ENCODE peak calls at places on chromosomes 12 and 14, in four cellular contexts. One of them, this sample, is unnamed.

GRCh38 chr12:56212360-56212759 is 9.4 kb downstream of the RNF41 start:
- DNase-seq in K562: peak; percentile 31
- DNase-seq in SK-N-SH: no peak
- DNase-seq in GM12878: no peak
- DNase-seq in this sample: no peak

GRCh38 chr12:10184261-10184843 is 5.5 kb downstream of the TMEM52B start:
- DNase-seq in K562: no peak
- DNase-seq in SK-N-SH: no peak
- DNase-seq in GM12878: no peak
- DNase-seq in this sample: no peak

GRCh38 chr12:117360551-117361311 is 695 bp downstream of the NOS1 start:
- DNase-seq in K562: no peak
- DNase-seq in SK-N-SH: peak; percentile 71
- DNase-seq in GM12878: no peak
- DNase-seq in this sample: no peak

GRCh38 chr12:39368096-39368495 is 74.8 kb downstream of the KIF21A start:
- DNase-seq in K562: no peak
- DNase-seq in SK-N-SH: no peak
- DNase-seq in GM12878: no peak
- DNase-seq in this sample: no peak

GRCh38 chr12:101327054-101327453 is 47.1 kb downstream of the UTP20 start:
- DNase-seq in K562: no peak
- DNase-seq in SK-N-SH: no peak
- DNase-seq in GM12878: no peak
- DNase-seq in this sample: no peak

GRCh38 chr12:123829561-123829960 is 67.5 kb downstream of the DNAH10 start:
- DNase-seq in K562: no peak
- DNase-seq in SK-N-SH: no peak
- DNase-seq in GM12878: no peak
- DNase-seq in this sample: no peak

GRCh38 chr12:123949118-123949774 is 23.4 kb downstream of the CCDC92 start:
- DNase-seq in K562: no peak
- DNase-seq in SK-N-SH: no peak
- DNase-seq in GM12878: no peak
- DNase-seq in this sample: peak; percentile 65

GRCh38 chr12:112584266-112584722 is 165.5 kb downstream of the PTPN11 start:
- DNase-seq in K562: peak; percentile 92
- DNase-seq in SK-N-SH: no peak
- DNase-seq in GM12878: no peak
- DNase-seq in this sample: peak; percentile 34

GRCh38 chr12:34396006-34396860 is 373.9 kb downstream of the ALG10 start:
- DNase-seq in K562: no peak
- DNase-seq in SK-N-SH: peak; percentile 1
- DNase-seq in GM12878: no peak
- DNase-seq in this sample: no peak

GRCh38 chr14:100669468-100669867 is 57.2 kb upstream of the DLK1 start:
- DNase-seq in K562: peak; percentile 62
- DNase-seq in SK-N-SH: no peak
- DNase-seq in GM12878: no peak
- DNase-seq in this sample: no peak

GRCh38 chr12:131836193-131836592 is 8.0 kb downstream of the MMP17 start:
- DNase-seq in K562: no peak
- DNase-seq in SK-N-SH: peak; percentile 75
- DNase-seq in GM12878: no peak
- DNase-seq in this sample: no peak

GRCh38 chr12:85765443-85765842 is 70.8 kb downstream of the RASSF9 start:
- DNase-seq in K562: no peak
- DNase-seq in SK-N-SH: no peak
- DNase-seq in GM12878: no peak
- DNase-seq in this sample: peak; percentile 7

GRCh38 chr14:25009891-25010290 is 40.1 kb downstream of the STXBP6 start:
- DNase-seq in K562: no peak
- DNase-seq in SK-N-SH: no peak
- DNase-seq in GM12878: no peak
- DNase-seq in this sample: peak; percentile 70

GRCh38 chr12:100959481-100959880 is 164.9 kb downstream of the ANO4 start:
- DNase-seq in K562: no peak
- DNase-seq in SK-N-SH: no peak
- DNase-seq in GM12878: no peak
- DNase-seq in this sample: no peak

GRCh38 chr14:103697601-103698379 is 17.5 kb downstream of the XRCC3 start:
- DNase-seq in K562: no peak
- DNase-seq in SK-N-SH: no peak
- DNase-seq in GM12878: no peak
- DNase-seq in this sample: no peak

GRCh38 chr14:23252006-23252405 is 14.3 kb downstream of the RNF212B start:
- DNase-seq in K562: no peak
- DNase-seq in SK-N-SH: no peak
- DNase-seq in GM12878: no peak
- DNase-seq in this sample: no peak

GRCh38 chr12:54561164-54561563 is 11.8 kb downstream of the PDE1B start:
- DNase-seq in K562: no peak
- DNase-seq in SK-N-SH: no peak
- DNase-seq in GM12878: no peak
- DNase-seq in this sample: no peak

GRCh38 chr14:71183856-71184255 is 276.6 kb downstream of the PCNX1 start:
- DNase-seq in K562: no peak
- DNase-seq in SK-N-SH: peak; percentile 47
- DNase-seq in GM12878: no peak
- DNase-seq in this sample: no peak

GRCh38 chr14:23129759-23130316 is 10.8 kb upstream of the CEBPE start:
- DNase-seq in K562: no peak
- DNase-seq in SK-N-SH: no peak
- DNase-seq in GM12878: no peak
- DNase-seq in this sample: no peak

GRCh38 chr14:78135450-78135891 is 34.7 kb upstream of the NRXN3 start:
- DNase-seq in K562: no peak
- DNase-seq in SK-N-SH: no peak
- DNase-seq in GM12878: no peak
- DNase-seq in this sample: no peak

GRCh38 chr14:77208266-77208978 is 26.8 kb downstream of the TMEM63C start:
- DNase-seq in K562: peak; percentile 63
- DNase-seq in SK-N-SH: peak; percentile 39
- DNase-seq in GM12878: no peak
- DNase-seq in this sample: peak; percentile 32

GRCh38 chr12:102567031-102567985 is 86.9 kb upstream of the IGF1 start:
- DNase-seq in K562: no peak
- DNase-seq in SK-N-SH: peak; percentile 1
- DNase-seq in GM12878: no peak
- DNase-seq in this sample: no peak

GRCh38 chr12:123075591-123076171 is 75.2 kb downstream of the PITPNM2 start:
- DNase-seq in K562: peak; percentile 58
- DNase-seq in SK-N-SH: no peak
- DNase-seq in GM12878: no peak
- DNase-seq in this sample: peak; percentile 78

GRCh38 chr12:53212931-53213330 is 5.9 kb upstream of the ITGB7 start:
- DNase-seq in K562: no peak
- DNase-seq in SK-N-SH: no peak
- DNase-seq in GM12878: no peak
- DNase-seq in this sample: no peak

GRCh38 chr12:130127909-130128763 is 34.1 kb upstream of the FZD10 start:
- DNase-seq in K562: no peak
- DNase-seq in SK-N-SH: no peak
- DNase-seq in GM12878: no peak
- DNase-seq in this sample: no peak

GRCh38 chr12:1217191-1217949 is 226.3 kb downstream of the ERC1 start:
- DNase-seq in K562: no peak
- DNase-seq in SK-N-SH: peak; percentile 6
- DNase-seq in GM12878: no peak
- DNase-seq in this sample: no peak

GRCh38 chr14:66709292-66709691 is 201.3 kb downstream of the GPHN start:
- DNase-seq in K562: no peak
- DNase-seq in SK-N-SH: no peak
- DNase-seq in GM12878: no peak
- DNase-seq in this sample: peak; percentile 8

GRCh38 chr12:18296201-18296908 is 35.0 kb downstream of the PIK3C2G start:
- DNase-seq in K562: no peak
- DNase-seq in SK-N-SH: no peak
- DNase-seq in GM12878: no peak
- DNase-seq in this sample: no peak

GRCh38 chr12:113065126-113066007 is 8.8 kb downstream of the DTX1 start:
- DNase-seq in K562: peak; percentile 78
- DNase-seq in SK-N-SH: peak; percentile 63
- DNase-seq in GM12878: no peak
- DNase-seq in this sample: no peak

GRCh38 chr12:52215587-52216031 is 17.4 kb upstream of the KRT7 start:
- DNase-seq in K562: peak; percentile 49
- DNase-seq in SK-N-SH: peak; percentile 74
- DNase-seq in GM12878: no peak
- DNase-seq in this sample: peak; percentile 72

GRCh38 chr14:103019827-103020226 is 37.5 kb downstream of the CDC42BPB start:
- DNase-seq in K562: no peak
- DNase-seq in SK-N-SH: no peak
- DNase-seq in GM12878: no peak
- DNase-seq in this sample: no peak

GRCh38 chr14:56687123-56687522 is 107.5 kb downstream of the TMEM260 start:
- DNase-seq in K562: no peak
- DNase-seq in SK-N-SH: no peak
- DNase-seq in GM12878: no peak
- DNase-seq in this sample: no peak

GRCh38 chr12:3158851-3159465 is 81.8 kb downstream of the TSPAN9 start:
- DNase-seq in K562: no peak
- DNase-seq in SK-N-SH: no peak
- DNase-seq in GM12878: no peak
- DNase-seq in this sample: no peak

GRCh38 chr12:131608740-131609665 is 101.9 kb upstream of the SFSWAP start:
- DNase-seq in K562: peak; percentile 85
- DNase-seq in SK-N-SH: peak; percentile 84
- DNase-seq in GM12878: no peak
- DNase-seq in this sample: peak; percentile 21

GRCh38 chr12:42588981-42589464 is 523 bp downstream of the PRICKLE1 start:
- DNase-seq in K562: peak; percentile 31
- DNase-seq in SK-N-SH: peak; percentile 74
- DNase-seq in GM12878: no peak
- DNase-seq in this sample: no peak

GRCh38 chr12:93707836-93708235 is 30.7 kb downstream of the CRADD start:
- DNase-seq in K562: no peak
- DNase-seq in SK-N-SH: no peak
- DNase-seq in GM12878: no peak
- DNase-seq in this sample: peak; percentile 62
- TF ChIP-seq NFIC in K562: no peak
- TF ChIP-seq NFIC in SK-N-SH: peak; percentile 26
- TF ChIP-seq NFIC in GM12878: no peak
- TF ChIP-seq NFIC in this sample: no peak

GRCh38 chr14:57754558-57754957 is 111.3 kb downstream of the SLC35F4 start:
- DNase-seq in K562: no peak
- DNase-seq in SK-N-SH: no peak
- DNase-seq in GM12878: no peak
- DNase-seq in this sample: no peak
- TF ChIP-seq NFIC in K562: no peak
- TF ChIP-seq NFIC in SK-N-SH: no peak
- TF ChIP-seq NFIC in GM12878: no peak
- TF ChIP-seq NFIC in this sample: no peak

GRCh38 chr12:91139264-91139663 is 28.0 kb upstream of the LUM start:
- DNase-seq in K562: no peak
- DNase-seq in SK-N-SH: peak; percentile 42
- DNase-seq in GM12878: no peak
- DNase-seq in this sample: no peak
- TF ChIP-seq NFIC in K562: no peak
- TF ChIP-seq NFIC in SK-N-SH: no peak
- TF ChIP-seq NFIC in GM12878: no peak
- TF ChIP-seq NFIC in this sample: no peak

DNA sequence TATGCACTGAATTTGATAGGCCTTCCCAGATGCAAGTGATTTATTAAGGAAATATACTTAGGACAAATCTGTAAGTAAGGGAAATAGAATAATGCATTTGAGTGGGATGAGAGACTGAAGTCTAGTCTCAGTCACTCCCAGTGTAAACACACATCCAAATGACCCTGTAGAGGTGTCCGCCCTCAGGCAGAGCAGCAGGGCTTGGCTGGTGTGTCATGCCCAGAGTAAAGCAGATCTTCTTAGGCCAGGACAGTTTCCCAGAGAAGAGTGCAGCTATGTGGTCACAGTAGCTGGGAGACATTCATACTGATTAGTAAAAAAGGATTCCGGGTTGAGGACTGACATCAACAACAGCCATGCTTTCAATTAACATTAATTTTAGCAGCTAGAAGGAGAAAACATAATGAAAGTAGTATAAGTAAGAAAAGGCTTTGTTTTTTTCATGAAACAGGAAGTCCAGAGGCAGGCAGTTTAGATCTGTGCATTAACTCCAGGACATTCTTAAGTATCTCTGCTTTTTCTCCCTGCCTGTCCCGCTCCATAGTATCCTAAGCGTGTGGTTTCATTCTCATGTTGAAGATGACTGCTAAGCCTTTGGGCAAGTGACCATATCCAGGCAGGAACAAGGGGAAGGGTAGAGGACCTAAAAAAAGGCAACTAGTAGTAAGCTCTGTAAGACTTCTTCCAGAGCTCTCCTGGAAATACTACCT is 35.7 kb downstream of the CNTN1 start:
- DNase-seq in K562: no peak
- DNase-seq in SK-N-SH: peak; percentile 33
- DNase-seq in GM12878: no peak
- DNase-seq in this sample: no peak
- TF ChIP-seq NFIC in K562: no peak
- TF ChIP-seq NFIC in SK-N-SH: no peak
- TF ChIP-seq NFIC in GM12878: no peak
- TF ChIP-seq NFIC in this sample: no peak

GRCh38 chr14:33525626-33526025 is 425.2 kb downstream of the EGLN3 start:
- DNase-seq in K562: no peak
- DNase-seq in SK-N-SH: no peak
- DNase-seq in GM12878: no peak
- DNase-seq in this sample: no peak
- TF ChIP-seq NFIC in K562: no peak
- TF ChIP-seq NFIC in SK-N-SH: no peak
- TF ChIP-seq NFIC in GM12878: no peak
- TF ChIP-seq NFIC in this sample: no peak

GRCh38 chr14:59199614-59200013 is 11.1 kb downstream of the DAAM1 start:
- DNase-seq in K562: no peak
- DNase-seq in SK-N-SH: no peak
- DNase-seq in GM12878: no peak
- DNase-seq in this sample: no peak

GRCh38 chr14:59197695-59198262 is 9.3 kb downstream of the DAAM1 start:
- DNase-seq in K562: peak; percentile 22
- DNase-seq in SK-N-SH: no peak
- DNase-seq in GM12878: no peak
- DNase-seq in this sample: no peak

GRCh38 chr14:59200214-59200613 is 11.7 kb downstream of the DAAM1 start:
- DNase-seq in K562: peak; percentile 19
- DNase-seq in SK-N-SH: no peak
- DNase-seq in GM12878: no peak
- DNase-seq in this sample: no peak

GRCh38 chr14:59202031-59202430 is 13.6 kb downstream of the DAAM1 start:
- DNase-seq in K562: no peak
- DNase-seq in SK-N-SH: no peak
- DNase-seq in GM12878: no peak
- DNase-seq in this sample: no peak

GRCh38 chr14:59199205-59199604 is 10.7 kb downstream of the DAAM1 start:
- DNase-seq in K562: peak; percentile 8
- DNase-seq in SK-N-SH: peak; percentile 21
- DNase-seq in GM12878: no peak
- DNase-seq in this sample: no peak
- TF ChIP-seq NFIC in K562: no peak
- TF ChIP-seq NFIC in SK-N-SH: no peak
- TF ChIP-seq NFIC in GM12878: no peak
- TF ChIP-seq NFIC in this sample: no peak